ENCODE peak calls at places on chromosome 11, in seven cellular contexts. C, M, Q, U, N, S and W are unnamed samples.

GRCh38 chr11:14312736-14313438 is 46.1 kb downstream of the RRAS2 start:
- DNase-seq in C (peak; percentile 91), M (no peak), Q (no peak), U (no peak), N (no peak), S (no peak), W (no peak)

GRCh38 chr11:78268516-78269410 is 80.0 kb downstream of the USP35 start:
- DNase-seq in C (peak; percentile 26), M (no peak), Q (no peak), U (no peak), N (no peak), S (no peak), W (no peak)

GRCh38 chr11:114285599-114285998 is 10.6 kb upstream of the NNMT start:
- DNase-seq in C (peak; percentile 58), M (peak; percentile 52), Q (peak; percentile 88), U (no peak), N (no peak), S (peak; percentile 42), W (no peak)

GRCh38 chr11:29634248-29634647 is 382.6 kb downstream of the KCNA4 start:
- DNase-seq in C (no peak), M (no peak), Q (peak; percentile 23), U (no peak), N (no peak), S (no peak), W (no peak)

GRCh38 chr11:65501530-65502273 is 2.9 kb downstream of the MALAT1 start:
- DNase-seq in C (peak; percentile 56), M (peak; percentile 73), Q (peak; percentile 49), U (no peak), N (no peak), S (peak; percentile 37), W (no peak)

GRCh38 chr11:117759305-117759704 is 37.7 kb downstream of the DSCAML1 start:
- DNase-seq in C (no peak), M (no peak), Q (no peak), U (no peak), N (no peak), S (no peak), W (peak; percentile 61)

GRCh38 chr11:80297808-80298460 is 857.1 kb upstream of the TENM4 start:
- DNase-seq in C (peak; percentile 82), M (peak; percentile 90), Q (no peak), U (no peak), N (no peak), S (no peak), W (no peak)

GRCh38 chr11:9616858-9617257 is 43.4 kb downstream of the WEE1 start:
- DNase-seq in C (peak; percentile 66), M (no peak), Q (no peak), U (no peak), N (no peak), S (no peak), W (no peak)

GRCh38 chr11:71927813-71928738 is at the start of gene XNDC1N:
- DNase-seq in C (peak; percentile 90), M (peak; percentile 96), Q (peak; percentile 96), U (peak; percentile 91), N (no peak), S (peak; percentile 88), W (peak; percentile 80)

GRCh38 chr11:16295592-16295991 is 60.8 kb downstream of the SOX6 start:
- DNase-seq in C (no peak), M (no peak), Q (no peak), U (no peak), N (no peak), S (no peak), W (no peak)

GRCh38 chr11:72614381-72614780 is 59.8 kb downstream of the PDE2A start:
- DNase-seq in C (no peak), M (no peak), Q (no peak), U (no peak), N (no peak), S (no peak), W (no peak)

GRCh38 chr11:111795333-111795985 is 29.3 kb upstream of the PPP2R1B start:
- DNase-seq in C (peak; percentile 82), M (no peak), Q (no peak), U (no peak), N (no peak), S (peak; percentile 93), W (no peak)

GRCh38 chr11:29405305-29405704 is 611.5 kb downstream of the KCNA4 start:
- DNase-seq in C (peak; percentile 5), M (no peak), Q (no peak), U (no peak), N (no peak), S (no peak), W (no peak)

GRCh38 chr11:17570034-17570433 is 23.0 kb downstream of the OTOG start:
- DNase-seq in C (no peak), M (no peak), Q (no peak), U (no peak), N (no peak), S (no peak), W (peak; percentile 26)

GRCh38 chr11:66035653-66036333 is 9.5 kb upstream of the CATSPER1 start:
- DNase-seq in C (no peak), M (no peak), Q (no peak), U (no peak), N (no peak), S (no peak), W (no peak)

GRCh38 chr11:67371549-67372231 is 1.7 kb downstream of the CLCF1 start:
- DNase-seq in C (peak; percentile 52), M (peak; percentile 76), Q (peak; percentile 80), U (no peak), N (no peak), S (peak; percentile 48), W (peak; percentile 66)

DNA sequence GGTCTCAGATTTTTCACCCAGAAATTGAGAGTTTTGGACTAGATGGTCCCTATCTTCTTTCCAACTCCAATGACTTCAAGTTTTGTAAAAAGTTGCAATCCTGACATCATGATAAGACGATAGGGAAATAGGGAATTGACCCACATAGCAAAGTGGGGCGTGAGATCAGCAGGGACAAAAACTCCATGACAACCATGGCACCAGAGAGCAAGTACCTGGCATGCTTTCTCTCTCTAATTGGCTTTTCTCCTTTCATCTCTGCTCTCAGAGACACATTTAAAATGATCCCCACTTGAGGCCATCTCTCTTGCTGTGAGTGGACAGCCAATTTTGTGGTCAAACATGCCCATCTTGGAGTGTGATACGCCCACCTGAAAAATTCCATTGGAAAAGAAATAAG is at the start of gene OR5AN1:
- DNase-seq in C (no peak), M (no peak), Q (no peak), U (no peak), N (no peak), S (no peak), W (no peak)
- H3K79me1 ChIP-seq in C (no peaks in the 10 kb centered on the region), M (no peaks in the 10 kb centered on the region), Q (no peaks in the 10 kb centered on the region), U (no peaks in the 10 kb centered on the region), N (no peaks in the 10 kb centered on the region), S (no peaks in the 10 kb centered on the region), W (no peaks in the 10 kb centered on the region)

DNA sequence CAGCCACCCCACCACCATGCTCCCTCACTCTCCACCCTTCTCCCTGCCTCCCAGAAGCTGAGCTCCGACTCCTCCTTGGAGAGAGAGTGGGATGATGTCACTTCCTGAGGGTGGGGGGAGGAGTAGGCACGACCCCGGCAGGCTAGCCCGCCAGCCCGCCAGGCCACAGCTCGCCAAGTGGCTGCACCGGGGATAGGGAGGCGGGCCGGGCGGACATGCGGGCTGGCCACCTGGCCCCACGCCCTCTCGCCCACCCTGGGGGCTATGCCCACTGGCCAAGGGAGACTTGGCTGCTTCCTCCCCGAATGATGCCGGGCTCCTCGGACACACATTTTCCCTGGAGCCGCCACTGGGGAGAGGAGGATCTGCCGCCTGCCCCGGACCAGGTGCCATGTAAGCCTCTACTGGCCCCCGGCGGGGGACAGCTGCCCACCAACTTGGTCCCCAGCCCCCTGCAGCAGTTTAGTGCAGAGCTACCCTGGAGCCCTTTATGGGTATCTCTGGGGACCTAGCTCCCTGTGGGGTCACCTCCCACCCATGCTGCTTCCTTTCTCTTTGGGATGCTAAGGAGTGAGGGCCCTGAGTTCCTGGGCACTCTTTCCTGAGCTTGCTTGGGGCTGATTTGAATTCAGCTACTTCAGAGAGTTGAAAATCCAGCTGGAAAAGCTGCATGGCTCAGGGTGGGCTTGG is 33.7 kb upstream of the MYRF start:
- DNase-seq in C (peak; percentile 74), M (peak; percentile 82), Q (peak; percentile 93), U (peak; percentile 71), N (no peak), S (no peak), W (peak; percentile 86)
- H3K9ac ChIP-seq in C (peak overlapping the region; percentile 82), M (peak overlapping the region; percentile 74), Q (peak overlapping the region; percentile 79), U (peak overlapping the region; percentile 83), N (no peak overlapping the region), S (peak overlapping the region; percentile 22), W (no peak overlapping the region)

GRCh38 chr11:122523841-122524531 is 131.5 kb upstream of the UBASH3B start:
- DNase-seq in C (no peak), M (no peak), Q (peak; percentile 86), U (no peak), N (no peak), S (no peak), W (peak; percentile 56)

GRCh38 chr11:122524532-122524882 is 131.0 kb upstream of the UBASH3B start:
- DNase-seq in C (no peak), M (no peak), Q (peak; percentile 82), U (no peak), N (peak; percentile 13), S (no peak), W (peak; percentile 33)
- H3K79me1 ChIP-seq in C (no peaks in the 10 kb centered on the region), M (no peaks in the 10 kb centered on the region), Q (no peaks in the 10 kb centered on the region), U (no peaks in the 10 kb centered on the region), N (no peaks in the 10 kb centered on the region), S (no peaks in the 10 kb centered on the region), W (no peaks in the 10 kb centered on the region)

GRCh38 chr11:129278586-129279319 is 86.6 kb upstream of the ARHGAP32 start:
- DNase-seq in C (no peak), M (peak; percentile 42), Q (no peak), U (peak; percentile 18), N (no peak), S (peak; percentile 50), W (no peak)

GRCh38 chr11:129277216-129277838 is 85.2 kb upstream of the ARHGAP32 start:
- DNase-seq in C (peak; percentile 20), M (peak; percentile 18), Q (no peak), U (no peak), N (no peak), S (peak; percentile 19), W (no peak)

GRCh38 chr11:129280027-129280811 is 88.1 kb upstream of the ARHGAP32 start:
- DNase-seq in C (peak; percentile 65), M (peak; percentile 12), Q (no peak), U (no peak), N (no peak), S (no peak), W (no peak)

GRCh38 chr11:129281471-129282268 is 89.5 kb upstream of the ARHGAP32 start:
- DNase-seq in C (no peak), M (no peak), Q (no peak), U (no peak), N (no peak), S (no peak), W (no peak)

DNA sequence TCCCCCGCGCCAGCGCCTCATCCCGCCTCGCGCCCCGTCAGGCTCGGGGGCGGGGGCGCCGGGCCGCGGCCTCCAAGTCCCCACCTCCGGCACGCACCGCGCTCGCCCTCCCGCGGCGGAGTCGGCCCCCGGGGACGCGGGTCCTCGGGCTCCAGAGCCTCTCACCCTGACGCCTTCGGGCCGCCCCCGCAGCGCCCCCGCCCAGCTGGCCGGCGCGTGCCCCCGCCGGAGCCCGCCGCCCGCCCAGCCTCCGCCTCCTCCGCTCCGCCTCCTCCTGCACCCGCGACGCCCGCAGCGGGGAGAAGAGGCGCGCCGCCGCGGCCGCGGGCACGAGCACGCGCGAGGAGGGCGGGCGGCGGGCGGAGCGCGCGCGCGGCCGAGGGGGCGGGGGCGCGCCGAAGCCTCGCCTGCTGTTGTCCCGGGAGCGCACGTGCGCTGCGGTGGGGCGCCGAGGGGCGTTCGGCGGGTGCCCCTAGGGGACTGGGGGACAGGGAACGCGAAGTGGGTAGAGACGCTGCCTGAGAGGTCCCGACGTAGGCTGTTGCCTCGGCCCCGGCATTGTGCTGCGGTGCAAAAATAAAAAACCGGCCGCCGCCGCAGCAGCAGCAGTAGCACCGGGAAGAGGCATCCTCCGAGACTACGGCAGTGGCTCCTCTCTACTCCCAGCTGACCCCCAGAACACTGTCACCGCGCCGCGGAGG is 87.4 kb upstream of the ARHGAP32 start:
- DNase-seq in C (peak; percentile 67), M (peak; percentile 76), Q (peak; percentile 85), U (peak; percentile 79), N (no peak), S (peak; percentile 89), W (peak; percentile 81)
- H3K9ac ChIP-seq in C (peak overlapping the region; percentile 59), M (peak overlapping the region; percentile 81), Q (peak overlapping the region; percentile 72), U (peak overlapping the region; percentile 63), N (peak overlapping the region; percentile 93), S (peak overlapping the region; percentile 28), W (no peak overlapping the region)